ENCODE peak calls at places on chromosomes 13 and 19, in six cellular contexts. Q, F, B, L, M and G are unnamed samples.
A peak's percentile ranks its signal among the peaks of the same experiment; 100 is the strongest.

GRCh38 chr13:98267080-98267912 is 90.2 kb upstream of the RNF113B start:
- DNase-seq in Q (no peak), F (peak; percentile 35), B (no peak), L (no peak), M (no peak), G (no peak)

GRCh38 chr19:43439183-43440063 is 24.7 kb downstream of the TEX101 start:
- DNase-seq in Q (no peak), F (peak; percentile 83), B (no peak), L (no peak), M (no peak), G (no peak)

GRCh38 chr13:26624572-26624971 is 67.1 kb downstream of the WASF3 start:
- DNase-seq in Q (no peak), F (no peak), B (no peak), L (no peak), M (no peak), G (no peak)

GRCh38 chr13:109331898-109332297 is 454.5 kb downstream of the IRS2 start:
- DNase-seq in Q (no peak), F (peak; percentile 88), B (no peak), L (no peak), M (no peak), G (peak; percentile 35)

GRCh38 chr19:29288276-29288675 is 75.3 kb upstream of the UQCRFS1 start:
- DNase-seq in Q (no peak), F (no peak), B (peak; percentile 6), L (no peak), M (no peak), G (no peak)

GRCh38 chr13:57003682-57004081 is 137.0 kb upstream of the PRR20A start:
- DNase-seq in Q (no peak), F (no peak), B (no peak), L (no peak), M (no peak), G (no peak)

GRCh38 chr19:18737337-18737953 is 53.7 kb downstream of the COMP start:
- DNase-seq in Q (no peak), F (peak; percentile 23), B (no peak), L (no peak), M (no peak), G (no peak)

GRCh38 chr19:49347191-49347590 is 12.0 kb downstream of the CD37 start:
- DNase-seq in Q (no peak), F (no peak), B (no peak), L (no peak), M (no peak), G (no peak)

GRCh38 chr19:5536337-5536894 is 31.3 kb downstream of the TINCR start:
- DNase-seq in Q (no peak), F (peak; percentile 14), B (peak; percentile 80), L (no peak), M (no peak), G (peak; percentile 65)

GRCh38 chr13:40589285-40590109 is 76.9 kb downstream of the FOXO1 start:
- DNase-seq in Q (no peak), F (peak; percentile 83), B (no peak), L (peak; percentile 29), M (no peak), G (peak; percentile 66)

GRCh38 chr19:5237190-5237780 is 103.3 kb downstream of the PTPRS start:
- DNase-seq in Q (no peak), F (no peak), B (no peak), L (no peak), M (no peak), G (no peak)

GRCh38 chr19:51691122-51692064 is 1.7 kb upstream of the SPACA6 start:
- DNase-seq in Q (no peak), F (peak; percentile 52), B (no peak), L (no peak), M (no peak), G (peak; percentile 21)

GRCh38 chr19:17560205-17560595 is 4.8 kb downstream of the COLGALT1 start:
- DNase-seq in Q (no peak), F (peak; percentile 97), B (peak; percentile 85), L (no peak), M (no peak), G (no peak)

GRCh38 chr19:18859676-18860301 is 28.0 kb downstream of the UPF1 start:
- DNase-seq in Q (no peak), F (no peak), B (no peak), L (no peak), M (no peak), G (no peak)

GRCh38 chr13:51995677-51996551 is 15.3 kb downstream of the ATP7B start:
- DNase-seq in Q (no peak), F (no peak), B (no peak), L (no peak), M (no peak), G (no peak)

GRCh38 chr19:36256064-36256463 is 41.2 kb downstream of the ZNF146 start:
- DNase-seq in Q (no peak), F (no peak), B (no peak), L (no peak), M (no peak), G (no peak)

GRCh38 chr19:7868671-7869452 is 5.3 kb downstream of the PRR36 start:
- DNase-seq in Q (peak; percentile 79), F (peak; percentile 58), B (peak; percentile 90), L (no peak), M (no peak), G (no peak)

GRCh38 chr13:40102854-40103253 is 447.4 kb downstream of the COG6 start:
- DNase-seq in Q (no peak), F (peak; percentile 94), B (no peak), L (no peak), M (no peak), G (no peak)

GRCh38 chr13:111436446-111436845 is 116.0 kb downstream of the TEX29 start:
- DNase-seq in Q (no peak), F (no peak), B (no peak), L (no peak), M (no peak), G (no peak)

GRCh38 chr19:17784201-17785008 is 10.5 kb upstream of the B3GNT3 start:
- DNase-seq in Q (peak; percentile 63), F (peak; percentile 65), B (peak; percentile 75), L (no peak), M (no peak), G (peak; percentile 84)

GRCh38 chr13:79990048-79990447 is 350.9 kb downstream of the SPRY2 start:
- DNase-seq in Q (no peak), F (peak; percentile 31), B (no peak), L (no peak), M (no peak), G (no peak)

GRCh38 chr13:114315074-114315785 is 927 bp downstream of the CHAMP1 start:
- DNase-seq in Q (no peak), F (no peak), B (no peak), L (no peak), M (no peak), G (no peak)

GRCh38 chr13:106498571-106498970 is 36.9 kb downstream of the EFNB2 start:
- DNase-seq in Q (no peak), F (no peak), B (no peak), L (no peak), M (no peak), G (no peak)

GRCh38 chr19:29106353-29106885 is 106.5 kb downstream of the UQCRFS1 start:
- DNase-seq in Q (no peak), F (no peak), B (no peak), L (no peak), M (no peak), G (no peak)

GRCh38 chr13:50989476-50989875 is 79.9 kb downstream of the RNASEH2B start:
- DNase-seq in Q (no peak), F (no peak), B (no peak), L (no peak), M (no peak), G (no peak)
- TF ChIP-seq CTCF in Q (no peak), F (peak; percentile 14), B (peak; percentile 41), L (no peak), M (no peak), G (peak; percentile 30)

GRCh38 chr19:38227272-38228004 is 3.4 kb upstream of the DPF1 start:
- DNase-seq in Q (no peak), F (no peak), B (no peak), L (no peak), M (no peak), G (no peak)

GRCh38 chr19:38228005-38228377 is 4.0 kb upstream of the DPF1 start:
- DNase-seq in Q (no peak), F (no peak), B (no peak), L (no peak), M (no peak), G (peak; percentile 73)

GRCh38 chr19:38231918-38232317 is 7.9 kb upstream of the DPF1 start:
- DNase-seq in Q (no peak), F (no peak), B (no peak), L (no peak), M (no peak), G (no peak)

GRCh38 chr19:38229585-38230073 is 5.6 kb upstream of the DPF1 start:
- DNase-seq in Q (no peak), F (peak; percentile 77), B (peak; percentile 76), L (no peak), M (no peak), G (peak; percentile 94)

DNA sequence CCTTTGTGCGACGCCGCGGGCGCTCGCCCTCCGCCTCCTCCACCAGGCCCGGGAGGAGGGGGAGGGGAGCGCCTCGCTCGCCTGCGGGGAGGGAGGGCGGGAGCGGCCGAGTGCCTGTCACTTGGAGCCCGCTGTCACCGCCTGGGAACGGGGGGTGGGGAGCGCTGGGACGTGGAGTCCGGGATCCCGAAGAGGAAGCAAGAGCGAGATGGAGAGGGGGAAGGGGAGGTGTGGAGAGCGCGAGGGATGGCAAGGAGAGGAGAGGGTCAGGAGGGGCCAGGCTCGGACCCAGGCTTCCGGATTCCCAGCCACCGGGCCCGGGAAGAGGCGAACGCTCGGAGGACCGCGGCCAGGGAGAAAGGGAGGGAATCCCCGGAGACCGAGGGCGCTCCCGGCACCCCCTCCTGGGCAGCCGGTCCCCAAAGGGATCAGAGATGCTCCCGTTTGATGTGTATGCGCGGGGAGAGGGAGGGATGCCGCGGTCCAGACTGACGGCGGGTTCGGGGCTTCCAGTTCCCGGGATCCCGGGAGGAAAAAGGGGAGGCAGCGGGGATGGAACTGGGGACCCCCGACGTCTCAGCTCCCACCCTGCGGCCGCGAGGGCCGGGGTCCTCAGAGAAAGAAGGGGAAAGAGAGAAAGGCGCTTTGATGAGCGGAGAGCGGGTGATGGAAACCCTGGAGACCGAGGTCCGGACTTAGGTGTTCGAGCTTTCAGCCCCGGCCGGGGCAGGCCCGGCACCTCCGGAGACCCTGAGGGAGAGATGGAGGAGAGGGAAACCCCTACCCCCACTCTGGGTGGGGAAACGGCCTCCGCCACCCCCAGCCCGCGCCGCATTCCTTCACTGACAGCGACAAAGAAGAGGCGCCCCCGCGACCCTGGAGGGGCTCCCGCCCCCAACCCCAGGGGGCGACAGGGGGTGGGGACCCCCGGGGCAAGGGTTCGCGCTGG is 4.7 kb upstream of the DPF1 start:
- DNase-seq in Q (no peak), F (no peak), B (no peak), L (no peak), M (no peak), G (peak; percentile 88)
- H3K4me3 ChIP-seq in Q (peak overlapping the region; percentile 54), F (peak overlapping the region; percentile 46), B (no peak overlapping the region), L (peak overlapping the region; percentile 13), M (peak overlapping the region; percentile 52), G (peak overlapping the region; percentile 80)

GRCh38 chr19:38932425-38933179 is 1.9 kb downstream of the MRPS12 start:
- DNase-seq in Q (no peak), F (peak; percentile 57), B (no peak), L (no peak), M (no peak), G (peak; percentile 56)
- TF ChIP-seq CTCF in Q (no peak), F (peak; percentile 45), B (peak; percentile 28), L (no peak), M (no peak), G (peak; percentile 62)

DNA sequence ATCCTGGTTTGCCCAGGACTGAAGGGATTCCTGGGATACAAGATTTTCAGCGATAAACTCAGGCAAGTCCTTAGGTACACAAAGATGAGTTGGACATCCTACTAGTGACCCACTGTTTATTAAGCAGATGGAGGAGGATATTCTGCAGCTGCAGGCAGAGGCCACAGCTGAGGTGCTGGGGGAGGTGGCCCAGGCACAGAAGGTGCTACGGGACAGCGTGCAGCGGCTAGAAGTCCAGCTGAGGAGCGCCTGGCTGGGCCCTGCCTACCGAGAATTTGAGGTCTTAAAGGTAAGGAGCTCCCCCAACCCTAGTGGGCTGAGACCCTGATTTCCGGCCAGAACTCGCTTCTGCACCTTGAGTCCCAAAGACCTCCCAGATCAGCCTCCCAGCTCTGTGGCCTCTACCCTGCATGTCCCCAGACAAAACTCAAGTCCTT is 607 bp downstream of the ANGPTL8 start:
- DNase-seq in Q (no peak), F (no peak), B (no peak), L (no peak), M (no peak), G (no peak)
- H3K4me3 ChIP-seq in Q (no peak overlapping the region), F (no peak overlapping the region), B (no peak overlapping the region), L (no peak overlapping the region), M (no peak overlapping the region), G (no peak overlapping the region)